ENCODE peak calls at places on chromosomes 13 and 19, in five cellular contexts. N, L, S, I and J are unnamed samples.

GRCh38 chr13:104577029-104577820 is 1511.0 kb upstream of the SLC10A2 start:
- DNase-seq in N (no peak), L (no peak), S (no peak), I (no peak), J (no peak)

GRCh38 chr13:100594731-100595130 is 6.1 kb upstream of the GGACT start:
- DNase-seq in N (no peak), L (no peak), S (no peak), I (no peak), J (no peak)

GRCh38 chr19:8585894-8586750 is 8.9 kb upstream of the MYO1F start:
- DNase-seq in N (no peak), L (peak), S (peak), I (no peak), J (peak)

GRCh38 chr13:75299913-75300862 is 181.8 kb downstream of the TBC1D4 start:
- DNase-seq in N (peak), L (peak), S (no peak), I (no peak), J (no peak)

GRCh38 chr13:101639711-101640110 is 187.2 kb downstream of the ITGBL1 start:
- DNase-seq in N (no peak), L (no peak), S (no peak), I (no peak), J (no peak)

GRCh38 chr19:12913871-12914690 is 5.0 kb downstream of the SYCE2 start:
- DNase-seq in N (no peak), L (no peak), S (peak), I (peak), J (no peak)

GRCh38 chr13:33789067-33789606 is 28.8 kb upstream of the RFC3 start:
- DNase-seq in N (no peak), L (no peak), S (no peak), I (no peak), J (no peak)

GRCh38 chr19:14542721-14543328 is 13.4 kb downstream of the TECR start:
- DNase-seq in N (no peak), L (no peak), S (no peak), I (no peak), J (no peak)

GRCh38 chr13:25353344-25353743 is 18.4 kb upstream of the ATP8A2 start:
- DNase-seq in N (no peak), L (no peak), S (no peak), I (no peak), J (no peak)

GRCh38 chr13:50969691-50970090 is 60.1 kb downstream of the RNASEH2B start:
- DNase-seq in N (peak), L (no peak), S (no peak), I (no peak), J (no peak)

GRCh38 chr19:53659292-53659691 is 27.5 kb downstream of the DPRX start:
- DNase-seq in N (no peak), L (no peak), S (no peak), I (peak), J (no peak)

GRCh38 chr13:110756268-110756667 is 42.8 kb downstream of the ING1 start:
- DNase-seq in N (peak), L (no peak), S (no peak), I (no peak), J (no peak)

GRCh38 chr13:75771818-75772217 is 135.7 kb downstream of the LMO7 start:
- DNase-seq in N (peak), L (no peak), S (no peak), I (no peak), J (no peak)

GRCh38 chr13:22076658-22077057 is 405.8 kb downstream of the FGF9 start:
- DNase-seq in N (no peak), L (peak), S (no peak), I (no peak), J (no peak)

GRCh38 chr13:110610955-110611595 is 4.3 kb upstream of the NAXD start:
- DNase-seq in N (no peak), L (peak), S (no peak), I (no peak), J (no peak)

GRCh38 chr13:35549481-35549880 is 73.0 kb upstream of the MAB21L1 start:
- DNase-seq in N (peak), L (peak), S (no peak), I (no peak), J (no peak)

GRCh38 chr13:30038884-30039283 is 188.5 kb upstream of the UBL3 start:
- DNase-seq in N (peak), L (no peak), S (no peak), I (no peak), J (no peak)

GRCh38 chr13:114146629-114147028 is 14.2 kb upstream of the RASA3 start:
- DNase-seq in N (no peak), L (peak), S (no peak), I (no peak), J (no peak)

GRCh38 chr19:35856546-35857149 is at the start of gene KIRREL2:
- DNase-seq in N (no peak), L (no peak), S (no peak), I (no peak), J (no peak)

GRCh38 chr13:32026619-32027018 is 5.0 kb upstream of the FRY start:
- DNase-seq in N (no peak), L (no peak), S (no peak), I (no peak), J (no peak)

GRCh38 chr13:64684108-64684507 is 2546.0 kb downstream of the PCDH9 start:
- DNase-seq in N (no peak), L (no peak), S (no peak), I (no peak), J (no peak)

GRCh38 chr13:20288561-20288960 is 56.4 kb upstream of the GJB6 start:
- DNase-seq in N (no peak), L (no peak), S (no peak), I (no peak), J (no peak)

GRCh38 chr19:21323000-21323399 is 6.2 kb downstream of the ZNF708 start:
- DNase-seq in N (no peak), L (no peak), S (no peak), I (no peak), J (no peak)

GRCh38 chr19:49097453-49098288 is 12.4 kb downstream of the SNRNP70 start:
- DNase-seq in N (peak), L (peak), S (peak), I (peak), J (peak)

GRCh38 chr19:18716857-18717256 is 33.4 kb downstream of the CRTC1 start:
- DNase-seq in N (no peak), L (no peak), S (no peak), I (no peak), J (no peak)